ENCODE peak calls at places on chromosomes 6 and 20, in ten cellular contexts. One of them, this sample, is unnamed.

GRCh38 chr20:38764563-38765355 is 16.5 kb downstream of the ACTR5 start:
- DNase-seq in brain microvascular endothelial cell: peak; percentile 85
- DNase-seq in A673: peak; percentile 22
- DNase-seq in tibial nerve: no peak
- DNase-seq in A549: peak; percentile 86
- DNase-seq in foreskin fibroblast: peak; percentile 95
- DNase-seq in H1: no peak
- DNase-seq in LNCaP clone FGC: no peak
- DNase-seq in progenitor cell of endocrine pancreas: no peak
- DNase-seq in B cell: no peak
- DNase-seq in this sample: no peak

GRCh38 chr6:41713650-41714291 is 21.6 kb downstream of the TFEB start:
- DNase-seq in brain microvascular endothelial cell: no peak
- DNase-seq in A673: no peak
- DNase-seq in tibial nerve: no peak
- DNase-seq in A549: no peak
- DNase-seq in foreskin fibroblast: peak; percentile 30
- DNase-seq in H1: no peak
- DNase-seq in LNCaP clone FGC: no peak
- DNase-seq in progenitor cell of endocrine pancreas: no peak
- DNase-seq in B cell: peak; percentile 68
- DNase-seq in this sample: no peak

GRCh38 chr6:149860513-149860833 is 3.7 kb downstream of the LRP11 start:
- DNase-seq in brain microvascular endothelial cell: no peak
- DNase-seq in A673: no peak
- DNase-seq in tibial nerve: no peak
- DNase-seq in A549: no peak
- DNase-seq in foreskin fibroblast: no peak
- DNase-seq in H1: no peak
- DNase-seq in LNCaP clone FGC: no peak
- DNase-seq in progenitor cell of endocrine pancreas: no peak
- DNase-seq in B cell: no peak
- DNase-seq in this sample: no peak

GRCh38 chr6:168326294-168327261 is 7.0 kb upstream of the DACT2 start:
- DNase-seq in brain microvascular endothelial cell: peak; percentile 33
- DNase-seq in A673: no peak
- DNase-seq in tibial nerve: no peak
- DNase-seq in A549: peak; percentile 16
- DNase-seq in foreskin fibroblast: no peak
- DNase-seq in H1: peak; percentile 42
- DNase-seq in LNCaP clone FGC: no peak
- DNase-seq in progenitor cell of endocrine pancreas: no peak
- DNase-seq in B cell: no peak
- DNase-seq in this sample: no peak

GRCh38 chr6:111118816-111119215 is 31.5 kb downstream of the SLC16A10 start:
- DNase-seq in brain microvascular endothelial cell: no peak
- DNase-seq in A673: no peak
- DNase-seq in tibial nerve: no peak
- DNase-seq in A549: no peak
- DNase-seq in foreskin fibroblast: no peak
- DNase-seq in H1: no peak
- DNase-seq in LNCaP clone FGC: no peak
- DNase-seq in progenitor cell of endocrine pancreas: no peak
- DNase-seq in B cell: no peak
- DNase-seq in this sample: no peak

GRCh38 chr6:20741490-20741889 is 207.2 kb downstream of the CDKAL1 start:
- DNase-seq in brain microvascular endothelial cell: no peak
- DNase-seq in A673: no peak
- DNase-seq in tibial nerve: no peak
- DNase-seq in A549: no peak
- DNase-seq in foreskin fibroblast: no peak
- DNase-seq in H1: no peak
- DNase-seq in LNCaP clone FGC: no peak
- DNase-seq in progenitor cell of endocrine pancreas: no peak
- DNase-seq in B cell: no peak
- DNase-seq in this sample: no peak

GRCh38 chr6:8013763-8014162 is 50.4 kb downstream of the BLOC1S5 start:
- DNase-seq in brain microvascular endothelial cell: no peak
- DNase-seq in A673: no peak
- DNase-seq in tibial nerve: no peak
- DNase-seq in A549: no peak
- DNase-seq in foreskin fibroblast: no peak
- DNase-seq in H1: no peak
- DNase-seq in LNCaP clone FGC: no peak
- DNase-seq in progenitor cell of endocrine pancreas: no peak
- DNase-seq in B cell: no peak
- DNase-seq in this sample: no peak

GRCh38 chr6:30881987-30882763 is 2.1 kb upstream of the DDR1 start:
- DNase-seq in brain microvascular endothelial cell: peak; percentile 15
- DNase-seq in A673: no peak
- DNase-seq in tibial nerve: no peak
- DNase-seq in A549: no peak
- DNase-seq in foreskin fibroblast: peak; percentile 64
- DNase-seq in H1: no peak
- DNase-seq in LNCaP clone FGC: no peak
- DNase-seq in progenitor cell of endocrine pancreas: no peak
- DNase-seq in B cell: no peak
- DNase-seq in this sample: no peak

GRCh38 chr20:50695144-50695872 is 4.0 kb upstream of the RIPOR3 start:
- DNase-seq in brain microvascular endothelial cell: no peak
- DNase-seq in A673: no peak
- DNase-seq in tibial nerve: no peak
- DNase-seq in A549: no peak
- DNase-seq in foreskin fibroblast: peak; percentile 82
- DNase-seq in H1: no peak
- DNase-seq in LNCaP clone FGC: no peak
- DNase-seq in progenitor cell of endocrine pancreas: no peak
- DNase-seq in B cell: no peak
- DNase-seq in this sample: no peak

GRCh38 chr6:12024715-12025434 is 12.8 kb downstream of the HIVEP1 start:
- DNase-seq in brain microvascular endothelial cell: peak; percentile 42
- DNase-seq in A673: no peak
- DNase-seq in tibial nerve: no peak
- DNase-seq in A549: no peak
- DNase-seq in foreskin fibroblast: peak; percentile 69
- DNase-seq in H1: no peak
- DNase-seq in LNCaP clone FGC: no peak
- DNase-seq in progenitor cell of endocrine pancreas: no peak
- DNase-seq in B cell: no peak
- DNase-seq in this sample: no peak

GRCh38 chr6:37077459-37078296 is 72.2 kb downstream of the FGD2 start:
- DNase-seq in brain microvascular endothelial cell: peak; percentile 54
- DNase-seq in A673: no peak
- DNase-seq in tibial nerve: peak; percentile 74
- DNase-seq in A549: no peak
- DNase-seq in foreskin fibroblast: peak; percentile 99
- DNase-seq in H1: peak; percentile 72
- DNase-seq in LNCaP clone FGC: no peak
- DNase-seq in progenitor cell of endocrine pancreas: no peak
- DNase-seq in B cell: no peak
- DNase-seq in this sample: no peak

GRCh38 chr6:31158863-31159855 is 770 bp downstream of the TCF19 start:
- DNase-seq in brain microvascular endothelial cell: peak; percentile 2
- DNase-seq in A673: peak; percentile 15
- DNase-seq in tibial nerve: no peak
- DNase-seq in A549: no peak
- DNase-seq in foreskin fibroblast: peak; percentile 44
- DNase-seq in H1: peak; percentile 83
- DNase-seq in LNCaP clone FGC: no peak
- DNase-seq in progenitor cell of endocrine pancreas: no peak
- DNase-seq in B cell: no peak
- DNase-seq in this sample: no peak

DNA sequence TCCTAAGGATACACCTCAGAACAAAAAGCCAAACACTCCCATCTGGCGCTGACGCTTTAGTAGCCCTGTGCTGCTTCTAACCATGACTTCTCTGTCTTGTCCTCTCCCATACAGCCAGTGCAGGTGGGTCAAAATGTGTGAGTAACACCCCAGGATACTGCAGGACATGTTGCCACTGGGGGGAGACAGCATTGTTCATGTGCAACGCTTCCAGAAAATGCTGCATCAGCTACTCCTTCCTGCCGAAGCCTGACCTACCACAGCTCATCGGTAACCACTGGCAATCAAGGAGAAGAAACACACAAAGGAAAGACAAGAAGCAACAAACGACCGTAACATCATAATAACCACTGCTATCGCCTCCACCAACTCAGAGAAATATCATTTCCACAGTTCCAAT is 1.4 kb downstream of the DEFB132 start:
- DNase-seq in brain microvascular endothelial cell: peak; percentile 9
- DNase-seq in A673: no peak
- DNase-seq in tibial nerve: no peak
- DNase-seq in A549: peak; percentile 59
- DNase-seq in foreskin fibroblast: peak; percentile 36
- DNase-seq in H1: no peak
- DNase-seq in LNCaP clone FGC: no peak
- DNase-seq in progenitor cell of endocrine pancreas: no peak
- DNase-seq in B cell: no peak
- DNase-seq in this sample: no peak
- TF ChIP-seq CTCF in brain microvascular endothelial cell: peak; percentile 59
- TF ChIP-seq CTCF in A673: peak; percentile 24
- TF ChIP-seq CTCF in tibial nerve: no peak
- TF ChIP-seq CTCF in A549: peak; percentile 30
- TF ChIP-seq CTCF in foreskin fibroblast: no peak
- TF ChIP-seq CTCF in H1: no peak
- TF ChIP-seq CTCF in LNCaP clone FGC: no peak
- TF ChIP-seq CTCF in progenitor cell of endocrine pancreas: no peak
- TF ChIP-seq CTCF in B cell: no peak
- TF ChIP-seq CTCF in this sample: no peak

DNA sequence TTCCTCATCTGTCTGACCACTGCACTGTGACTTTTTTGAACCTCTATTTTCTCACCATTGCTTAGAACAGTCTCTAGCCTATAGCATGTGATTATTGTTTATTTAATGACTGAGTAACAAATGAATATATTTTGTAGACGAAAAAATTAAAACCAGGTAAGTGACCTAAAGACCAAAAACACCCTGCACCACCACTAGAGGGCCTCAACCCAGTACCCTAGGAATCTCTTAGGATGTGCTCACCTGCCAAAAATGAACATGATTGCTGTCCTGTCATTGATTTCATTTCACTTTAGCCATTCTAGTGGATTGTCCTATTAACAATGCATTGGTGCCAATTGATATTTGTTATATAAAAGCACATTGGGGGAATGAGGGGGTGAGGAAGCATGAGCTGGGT is 199.1 kb downstream of the COL9A1 start:
- DNase-seq in brain microvascular endothelial cell: no peak
- DNase-seq in A673: no peak
- DNase-seq in tibial nerve: no peak
- DNase-seq in A549: peak; percentile 2
- DNase-seq in foreskin fibroblast: no peak
- DNase-seq in H1: no peak
- DNase-seq in LNCaP clone FGC: no peak
- DNase-seq in progenitor cell of endocrine pancreas: no peak
- DNase-seq in B cell: no peak
- DNase-seq in this sample: no peak
- TF ChIP-seq CTCF in brain microvascular endothelial cell: peak; percentile 66
- TF ChIP-seq CTCF in A673: peak; percentile 64
- TF ChIP-seq CTCF in tibial nerve: no peak
- TF ChIP-seq CTCF in A549: peak; percentile 21
- TF ChIP-seq CTCF in foreskin fibroblast: peak; percentile 59
- TF ChIP-seq CTCF in H1: peak; percentile 42
- TF ChIP-seq CTCF in LNCaP clone FGC: peak; percentile 60
- TF ChIP-seq CTCF in progenitor cell of endocrine pancreas: peak; percentile 29
- TF ChIP-seq CTCF in B cell: peak; percentile 61
- TF ChIP-seq CTCF in this sample: peak; percentile 38

GRCh38 chr20:46580613-46581012 is 30.2 kb upstream of the OCSTAMP start:
- DNase-seq in brain microvascular endothelial cell: no peak
- DNase-seq in A673: no peak
- DNase-seq in tibial nerve: no peak
- DNase-seq in A549: no peak
- DNase-seq in foreskin fibroblast: no peak
- DNase-seq in H1: no peak
- DNase-seq in LNCaP clone FGC: no peak
- DNase-seq in progenitor cell of endocrine pancreas: no peak
- DNase-seq in B cell: no peak
- DNase-seq in this sample: no peak

GRCh38 chr20:46581386-46581785 is 30.9 kb upstream of the OCSTAMP start:
- DNase-seq in brain microvascular endothelial cell: no peak
- DNase-seq in A673: no peak
- DNase-seq in tibial nerve: no peak
- DNase-seq in A549: no peak
- DNase-seq in foreskin fibroblast: no peak
- DNase-seq in H1: no peak
- DNase-seq in LNCaP clone FGC: no peak
- DNase-seq in progenitor cell of endocrine pancreas: no peak
- DNase-seq in B cell: no peak
- DNase-seq in this sample: no peak

GRCh38 chr20:46583411-46584214 is 33.2 kb upstream of the OCSTAMP start:
- DNase-seq in brain microvascular endothelial cell: no peak
- DNase-seq in A673: peak; percentile 82
- DNase-seq in tibial nerve: no peak
- DNase-seq in A549: no peak
- DNase-seq in foreskin fibroblast: no peak
- DNase-seq in H1: peak; percentile 69
- DNase-seq in LNCaP clone FGC: no peak
- DNase-seq in progenitor cell of endocrine pancreas: no peak
- DNase-seq in B cell: no peak
- DNase-seq in this sample: no peak

GRCh38 chr20:46584508-46584907 is 34.1 kb upstream of the OCSTAMP start:
- DNase-seq in brain microvascular endothelial cell: no peak
- DNase-seq in A673: no peak
- DNase-seq in tibial nerve: no peak
- DNase-seq in A549: no peak
- DNase-seq in foreskin fibroblast: no peak
- DNase-seq in H1: no peak
- DNase-seq in LNCaP clone FGC: no peak
- DNase-seq in progenitor cell of endocrine pancreas: no peak
- DNase-seq in B cell: no peak
- DNase-seq in this sample: no peak

DNA sequence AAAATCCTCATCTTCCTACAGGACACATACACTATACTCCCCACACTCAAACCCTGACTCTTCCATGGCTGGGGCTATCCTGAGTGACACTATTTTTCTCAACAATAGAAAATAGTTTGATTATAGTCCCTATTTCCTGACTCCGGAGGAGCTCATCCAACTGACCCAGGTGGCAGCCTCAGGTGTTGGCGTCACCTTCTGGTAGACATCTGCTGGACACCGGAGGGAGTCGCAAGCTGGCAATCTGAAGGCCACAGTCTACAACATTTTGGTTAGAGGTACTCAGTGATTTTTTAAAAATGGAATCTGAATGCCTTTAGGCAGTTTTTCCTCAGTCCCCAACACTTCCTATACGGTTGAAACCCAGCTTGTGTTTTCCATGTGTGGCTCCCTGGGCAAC is 32.2 kb upstream of the OCSTAMP start:
- DNase-seq in brain microvascular endothelial cell: no peak
- DNase-seq in A673: no peak
- DNase-seq in tibial nerve: no peak
- DNase-seq in A549: no peak
- DNase-seq in foreskin fibroblast: no peak
- DNase-seq in H1: no peak
- DNase-seq in LNCaP clone FGC: no peak
- DNase-seq in progenitor cell of endocrine pancreas: no peak
- DNase-seq in B cell: no peak
- DNase-seq in this sample: no peak
- TF ChIP-seq CTCF in brain microvascular endothelial cell: no peak
- TF ChIP-seq CTCF in A673: no peak
- TF ChIP-seq CTCF in tibial nerve: no peak
- TF ChIP-seq CTCF in A549: no peak
- TF ChIP-seq CTCF in foreskin fibroblast: no peak
- TF ChIP-seq CTCF in H1: peak; percentile 29
- TF ChIP-seq CTCF in LNCaP clone FGC: no peak
- TF ChIP-seq CTCF in progenitor cell of endocrine pancreas: no peak
- TF ChIP-seq CTCF in B cell: no peak
- TF ChIP-seq CTCF in this sample: no peak

GRCh38 chr6:35757461-35758123 is 18.8 kb upstream of the CLPSL2 start:
- DNase-seq in brain microvascular endothelial cell: peak; percentile 43
- DNase-seq in A673: peak; percentile 68
- DNase-seq in tibial nerve: no peak
- DNase-seq in A549: peak; percentile 57
- DNase-seq in foreskin fibroblast: peak; percentile 66
- DNase-seq in H1: no peak
- DNase-seq in LNCaP clone FGC: no peak
- DNase-seq in progenitor cell of endocrine pancreas: no peak
- DNase-seq in B cell: no peak
- DNase-seq in this sample: no peak
- TF ChIP-seq CTCF in brain microvascular endothelial cell: peak; percentile 76
- TF ChIP-seq CTCF in A673: peak; percentile 61
- TF ChIP-seq CTCF in tibial nerve: no peak
- TF ChIP-seq CTCF in A549: peak; percentile 36
- TF ChIP-seq CTCF in foreskin fibroblast: peak; percentile 41
- TF ChIP-seq CTCF in H1: peak; percentile 71
- TF ChIP-seq CTCF in LNCaP clone FGC: no peak
- TF ChIP-seq CTCF in progenitor cell of endocrine pancreas: peak; percentile 48
- TF ChIP-seq CTCF in B cell: peak; percentile 21
- TF ChIP-seq CTCF in this sample: peak; percentile 10